ENCODE peak calls at places on chromosome 17, in five cellular contexts. One of them, this sample, is unnamed.
A peak's percentile ranks its signal among the peaks of the same experiment; 100 is the strongest.

GRCh38 chr17:35743911-35744328 is 9.1 kb downstream of the GAS2L2 start:
- DNase-seq in CD8-positive, alpha-beta T cell: no peak
- DNase-seq in Right ventricle myocardium superior: no peak
- DNase-seq in heart right ventricle: no peak
- DNase-seq in RCC 7860: no peak
- DNase-seq in this sample: no peak

GRCh38 chr17:15966879-15967248 is 21.9 kb downstream of the ADORA2B start:
- DNase-seq in CD8-positive, alpha-beta T cell: no peak
- DNase-seq in Right ventricle myocardium superior: no peak
- DNase-seq in heart right ventricle: no peak
- DNase-seq in RCC 7860: peak; percentile 18
- DNase-seq in this sample: no peak

GRCh38 chr17:37512442-37513070 is 22.9 kb downstream of the DUSP14 start:
- DNase-seq in CD8-positive, alpha-beta T cell: no peak
- DNase-seq in Right ventricle myocardium superior: no peak
- DNase-seq in heart right ventricle: no peak
- DNase-seq in RCC 7860: no peak
- DNase-seq in this sample: no peak

GRCh38 chr17:33438136-33438535 is 145.0 kb upstream of the ASIC2 start:
- DNase-seq in CD8-positive, alpha-beta T cell: no peak
- DNase-seq in Right ventricle myocardium superior: no peak
- DNase-seq in heart right ventricle: no peak
- DNase-seq in RCC 7860: no peak
- DNase-seq in this sample: no peak

GRCh38 chr17:35795007-35795870 is at the start of gene MMP28:
- DNase-seq in CD8-positive, alpha-beta T cell: peak; percentile 26
- DNase-seq in Right ventricle myocardium superior: peak; percentile 73
- DNase-seq in heart right ventricle: peak; percentile 57
- DNase-seq in RCC 7860: no peak
- DNase-seq in this sample: peak; percentile 45

GRCh38 chr17:81252336-81253329 is 13.5 kb downstream of the NDUFAF8 start:
- DNase-seq in CD8-positive, alpha-beta T cell: no peak
- DNase-seq in Right ventricle myocardium superior: no peak
- DNase-seq in heart right ventricle: peak; percentile 13
- DNase-seq in RCC 7860: no peak
- DNase-seq in this sample: no peak

GRCh38 chr17:39150795-39151679 is at the start of gene PLXDC1:
- DNase-seq in CD8-positive, alpha-beta T cell: no peak
- DNase-seq in Right ventricle myocardium superior: no peak
- DNase-seq in heart right ventricle: peak; percentile 40
- DNase-seq in RCC 7860: no peak
- DNase-seq in this sample: peak; percentile 20

GRCh38 chr17:39461911-39462641 is 790 bp downstream of the CDK12 start:
- DNase-seq in CD8-positive, alpha-beta T cell: peak; percentile 42
- DNase-seq in Right ventricle myocardium superior: no peak
- DNase-seq in heart right ventricle: peak; percentile 61
- DNase-seq in RCC 7860: no peak
- DNase-seq in this sample: no peak

GRCh38 chr17:73071387-73071999 is 21.0 kb downstream of the SLC39A11 start:
- DNase-seq in CD8-positive, alpha-beta T cell: no peak
- DNase-seq in Right ventricle myocardium superior: no peak
- DNase-seq in heart right ventricle: no peak
- DNase-seq in RCC 7860: no peak
- DNase-seq in this sample: no peak

GRCh38 chr17:7314719-7315569 is at the start of gene GPS2:
- DNase-seq in CD8-positive, alpha-beta T cell: peak; percentile 93
- DNase-seq in Right ventricle myocardium superior: peak; percentile 97
- DNase-seq in heart right ventricle: peak; percentile 95
- DNase-seq in RCC 7860: peak; percentile 57
- DNase-seq in this sample: peak; percentile 94

GRCh38 chr17:61702450-61702849 is 111.4 kb upstream of the NACA2 start:
- DNase-seq in CD8-positive, alpha-beta T cell: no peak
- DNase-seq in Right ventricle myocardium superior: no peak
- DNase-seq in heart right ventricle: no peak
- DNase-seq in RCC 7860: no peak
- DNase-seq in this sample: no peak

GRCh38 chr17:50916026-50916707 is 50.0 kb upstream of the TOB1 start:
- DNase-seq in CD8-positive, alpha-beta T cell: no peak
- DNase-seq in Right ventricle myocardium superior: no peak
- DNase-seq in heart right ventricle: no peak
- DNase-seq in RCC 7860: peak; percentile 25
- DNase-seq in this sample: no peak

GRCh38 chr17:33015716-33016346 is 24.2 kb downstream of the SPACA3 start:
- DNase-seq in CD8-positive, alpha-beta T cell: no peak
- DNase-seq in Right ventricle myocardium superior: no peak
- DNase-seq in heart right ventricle: no peak
- DNase-seq in RCC 7860: no peak
- DNase-seq in this sample: no peak

GRCh38 chr17:37488607-37489196 is 989 bp upstream of the DUSP14 start:
- DNase-seq in CD8-positive, alpha-beta T cell: peak; percentile 67
- DNase-seq in Right ventricle myocardium superior: peak; percentile 66
- DNase-seq in heart right ventricle: peak; percentile 40
- DNase-seq in RCC 7860: peak; percentile 95
- DNase-seq in this sample: peak; percentile 47

GRCh38 chr17:17783825-17784598 is 52.8 kb downstream of the SREBF1 start:
- DNase-seq in CD8-positive, alpha-beta T cell: peak; percentile 33
- DNase-seq in Right ventricle myocardium superior: peak; percentile 71
- DNase-seq in heart right ventricle: peak; percentile 67
- DNase-seq in RCC 7860: no peak
- DNase-seq in this sample: peak; percentile 43

GRCh38 chr17:66506641-66507040 is 204.2 kb downstream of the PRKCA start:
- DNase-seq in CD8-positive, alpha-beta T cell: no peak
- DNase-seq in Right ventricle myocardium superior: no peak
- DNase-seq in heart right ventricle: no peak
- DNase-seq in RCC 7860: no peak
- DNase-seq in this sample: no peak

GRCh38 chr17:61400058-61400785 is 579 bp downstream of the TBX2 start:
- DNase-seq in CD8-positive, alpha-beta T cell: no peak
- DNase-seq in Right ventricle myocardium superior: peak; percentile 46
- DNase-seq in heart right ventricle: no peak
- DNase-seq in RCC 7860: peak; percentile 16
- DNase-seq in this sample: no peak

GRCh38 chr17:49108318-49108717 is 24.3 kb upstream of the B4GALNT2 start:
- DNase-seq in CD8-positive, alpha-beta T cell: no peak
- DNase-seq in Right ventricle myocardium superior: no peak
- DNase-seq in heart right ventricle: no peak
- DNase-seq in RCC 7860: peak; percentile 65
- DNase-seq in this sample: no peak

GRCh38 chr17:58227733-58228132 is 8.7 kb upstream of the MKS1 start:
- DNase-seq in CD8-positive, alpha-beta T cell: no peak
- DNase-seq in Right ventricle myocardium superior: no peak
- DNase-seq in heart right ventricle: no peak
- DNase-seq in RCC 7860: no peak
- DNase-seq in this sample: no peak

GRCh38 chr17:81911969-81912368 is 770 bp upstream of the PCYT2 start:
- DNase-seq in CD8-positive, alpha-beta T cell: no peak
- DNase-seq in Right ventricle myocardium superior: no peak
- DNase-seq in heart right ventricle: no peak
- DNase-seq in RCC 7860: no peak
- DNase-seq in this sample: no peak

GRCh38 chr17:48544356-48545021 is 420 bp downstream of the HOXB2 start:
- DNase-seq in CD8-positive, alpha-beta T cell: peak; percentile 50
- DNase-seq in Right ventricle myocardium superior: peak; percentile 91
- DNase-seq in heart right ventricle: peak; percentile 82
- DNase-seq in RCC 7860: peak; percentile 44
- DNase-seq in this sample: peak; percentile 27

GRCh38 chr17:3002538-3003301 is 60.7 kb downstream of the OR1D5 start:
- DNase-seq in CD8-positive, alpha-beta T cell: no peak
- DNase-seq in Right ventricle myocardium superior: peak; percentile 55
- DNase-seq in heart right ventricle: no peak
- DNase-seq in RCC 7860: no peak
- DNase-seq in this sample: peak; percentile 25

GRCh38 chr17:82313195-82314011 is 4.0 kb downstream of the CD7 start:
- DNase-seq in CD8-positive, alpha-beta T cell: peak; percentile 22
- DNase-seq in Right ventricle myocardium superior: no peak
- DNase-seq in heart right ventricle: no peak
- DNase-seq in RCC 7860: no peak
- DNase-seq in this sample: no peak

GRCh38 chr17:80372922-80373570 is 41.9 kb upstream of the ENDOV start:
- DNase-seq in CD8-positive, alpha-beta T cell: no peak
- DNase-seq in Right ventricle myocardium superior: no peak
- DNase-seq in heart right ventricle: no peak
- DNase-seq in RCC 7860: no peak
- DNase-seq in this sample: no peak